ENCODE peak calls at places on chromosomes 3 and 15, in five cellular contexts. One of them, this sample, is unnamed.

GRCh38 chr15:40984963-40985362 is 31.7 kb downstream of the CHAC1 start:
- DNase-seq in GM12891: no peak
- DNase-seq in T follicular helper cell: no peak
- DNase-seq in dorsolateral prefrontal cortex: no peak
- DNase-seq in lower leg skin: no peak
- DNase-seq in this sample: no peak

GRCh38 chr3:55795736-55796135 is 308.6 kb upstream of the WNT5A start:
- DNase-seq in lower leg skin: no peak
- DNase-seq in T follicular helper cell: no peak
- DNase-seq in GM12891: no peak
- DNase-seq in dorsolateral prefrontal cortex: no peak
- DNase-seq in this sample: no peak

GRCh38 chr15:59501531-59502113 is 63.6 kb downstream of the FAM81A start:
- DNase-seq in GM12891: no peak
- DNase-seq in dorsolateral prefrontal cortex: no peak
- DNase-seq in lower leg skin: no peak
- DNase-seq in T follicular helper cell: no peak
- DNase-seq in this sample: no peak

GRCh38 chr3:31567036-31567435 is 34.3 kb downstream of the STT3B start:
- DNase-seq in T follicular helper cell: no peak
- DNase-seq in GM12891: no peak
- DNase-seq in lower leg skin: no peak
- DNase-seq in dorsolateral prefrontal cortex: no peak
- DNase-seq in this sample: no peak

GRCh38 chr3:98501270-98501669 is 3.8 kb downstream of the OR5K2 start:
- DNase-seq in dorsolateral prefrontal cortex: no peak
- DNase-seq in lower leg skin: no peak
- DNase-seq in T follicular helper cell: no peak
- DNase-seq in GM12891: no peak
- DNase-seq in this sample: no peak

GRCh38 chr3:131713416-131714118 is 210.8 kb upstream of the MRPL3 start:
- DNase-seq in GM12891: no peak
- DNase-seq in dorsolateral prefrontal cortex: no peak
- DNase-seq in T follicular helper cell: no peak
- DNase-seq in lower leg skin: no peak
- DNase-seq in this sample: no peak

GRCh38 chr15:41494190-41494921 is 682 bp downstream of the ITPKA start:
- DNase-seq in T follicular helper cell: no peak
- DNase-seq in dorsolateral prefrontal cortex: no peak
- DNase-seq in lower leg skin: no peak
- DNase-seq in GM12891: peak; percentile 60
- DNase-seq in this sample: no peak

GRCh38 chr15:29556385-29556784 is 265.9 kb downstream of the TJP1 start:
- DNase-seq in dorsolateral prefrontal cortex: no peak
- DNase-seq in GM12891: no peak
- DNase-seq in T follicular helper cell: no peak
- DNase-seq in lower leg skin: no peak
- DNase-seq in this sample: no peak

GRCh38 chr3:43537206-43537605 is 84.6 kb downstream of the ANO10 start:
- DNase-seq in T follicular helper cell: no peak
- DNase-seq in lower leg skin: no peak
- DNase-seq in dorsolateral prefrontal cortex: no peak
- DNase-seq in GM12891: no peak
- DNase-seq in this sample: no peak

GRCh38 chr3:119893769-119894168 is 111.9 kb downstream of the NR1I2 start:
- DNase-seq in GM12891: no peak
- DNase-seq in T follicular helper cell: no peak
- DNase-seq in lower leg skin: no peak
- DNase-seq in dorsolateral prefrontal cortex: no peak
- DNase-seq in this sample: no peak